ENCODE peak calls at places on chromosomes 4 and X, in four cellular contexts. H is activated B cell treated with CpG ODN at 0.5 μM for 24 hours, I is fibroblast of mammary gland, T is cardiac muscle cell. R is an unnamed sample.

GRCh38 chr4:56049428-56050212 is 100.9 kb downstream of the CEP135 start:
- DNase-seq in I (peak; percentile 10), H (peak; percentile 23), T (peak; percentile 58), R (no peak)

GRCh38 chr4:95068401-95068800 is 310.6 kb downstream of the BMPR1B start:
- DNase-seq in I (no peak), H (no peak), T (no peak), R (no peak)

GRCh38 chr4:74996996-74997395 is 64.1 kb downstream of the PARM1 start:
- DNase-seq in I (no peak), H (no peak), T (no peak), R (no peak)

GRCh38 chr4:89056953-89057398 is at the start of gene FAM13A:
- DNase-seq in I (peak; percentile 98), T (peak; percentile 98), H (no peak), R (no peak)

GRCh38 chrX:7027071-7027470 is 120.4 kb upstream of the STS start:
- DNase-seq in I (no peak), H (no peak), T (no peak), R (no peak)

GRCh38 chr4:120071192-120071795 is 4.6 kb upstream of the MAD2L1 start:
- DNase-seq in H (no peak), T (peak; percentile 82), I (peak; percentile 79), R (peak; percentile 37)

GRCh38 chr4:30753316-30753715 is 33.1 kb downstream of the PCDH7 start:
- DNase-seq in H (no peak), T (peak; percentile 25), I (no peak), R (no peak)

GRCh38 chr4:29970626-29971025 is 749.5 kb upstream of the PCDH7 start:
- DNase-seq in H (no peak), T (no peak), I (peak; percentile 2), R (no peak)

GRCh38 chr4:1445716-1446445 is 39.6 kb upstream of the NKX1-1 start:
- DNase-seq in I (no peak), T (no peak), H (no peak), R (no peak)

GRCh38 chrX:7240929-7241328 is 93.0 kb upstream of the PUDP start:
- DNase-seq in I (no peak), T (no peak), H (no peak), R (no peak)

GRCh38 chr4:103902730-103903129 is 182.9 kb upstream of the TACR3 start:
- DNase-seq in I (no peak), H (no peak), T (no peak), R (no peak)

GRCh38 chrX:135275973-135276372 is 24.1 kb downstream of the ETDA start:
- DNase-seq in I (no peak), H (no peak), T (no peak), R (no peak)

GRCh38 chr4:156962551-156962974 is 9.0 kb downstream of the PDGFC start:
- DNase-seq in I (peak; percentile 97), T (peak; percentile 54), H (no peak), R (no peak)

GRCh38 chr4:98517444-98518021 is 140.9 kb downstream of the TSPAN5 start:
- DNase-seq in T (peak; percentile 81), I (peak; percentile 52), H (no peak), R (no peak)

GRCh38 chr4:183634086-183634485 is 24.9 kb downstream of the RWDD4 start:
- DNase-seq in I (no peak), H (no peak), T (no peak), R (no peak)

GRCh38 chr4:8703857-8704495 is 111.4 kb downstream of the CPZ start:
- DNase-seq in I (no peak), H (no peak), T (no peak), R (no peak)

GRCh38 chr4:168515222-168516011 is 18.6 kb downstream of the PALLD start:
- DNase-seq in H (no peak), T (no peak), I (no peak), R (no peak)

GRCh38 chr4:76738081-76738931 is 159.6 kb downstream of the SOWAHB start:
- DNase-seq in T (peak; percentile 83), I (peak; percentile 91), H (no peak), R (no peak)

GRCh38 chrX:32448320-32448719 is 763.0 kb downstream of the DMD start:
- DNase-seq in T (peak; percentile 0), I (no peak), H (no peak), R (peak; percentile 60)

GRCh38 chr4:6419452-6420028 is 52.9 kb downstream of the PPP2R2C start:
- DNase-seq in H (no peak), I (peak; percentile 11), T (peak; percentile 13), R (no peak)

GRCh38 chrX:101407167-101407747 is 468 bp downstream of the GLA start:
- DNase-seq in H (no peak), I (no peak), T (no peak), R (peak; percentile 17)

GRCh38 chrX:136310411-136310810 is 9.6 kb downstream of the ADGRG4 start:
- DNase-seq in T (peak; percentile 20), I (peak; percentile 40), H (no peak), R (no peak)

GRCh38 chr4:3307486-3307885 is 14.7 kb downstream of the RGS12 start:
- DNase-seq in I (no peak), T (no peak), H (no peak), R (no peak)

GRCh38 chrX:21839334-21840198 is at the start of gene MBTPS2:
- DNase-seq in T (peak; percentile 92), I (peak; percentile 89), H (peak; percentile 75), R (peak; percentile 76)

GRCh38 chrX:102832661-102833060 is 104.4 kb upstream of the RAB40AL start:
- DNase-seq in T (peak; percentile 58), H (no peak), I (peak; percentile 70), R (no peak)

GRCh38 chrX:905828-906566 is 275.4 kb downstream of the SHOX start:
- DNase-seq in H (no peak), T (no peak), I (no peak), R (no peak)

GRCh38 chr4:169664615-169665014 is 44.2 kb downstream of the CLCN3 start:
- DNase-seq in I (no peak), T (peak; percentile 38), H (no peak), R (no peak)

GRCh38 chrX:154370882-154371770 is 3.3 kb downstream of the FLNA start:
- DNase-seq in H (peak; percentile 76), I (peak; percentile 88), T (peak; percentile 95), R (peak; percentile 89)